ENCODE peak calls at places on chromosome 14, in eight cellular contexts. One of them, this sample, is unnamed.
A peak's percentile ranks its signal among the peaks of the same experiment; 100 is the strongest.

GRCh38 chr14:43313719-43314118 is 1193.4 kb downstream of the FSCB start:
- DNase-seq in iPS DF 6.9: no peak
- DNase-seq in heart left ventricle: no peak
- DNase-seq in keratinocyte: no peak
- DNase-seq in pancreas: no peak
- DNase-seq in CD4-positive, CD25-positive, alpha-beta regulatory T cell: no peak
- DNase-seq in naive thymus-derived CD4-positive, alpha-beta T cell: no peak
- DNase-seq in ovary: no peak
- DNase-seq in this sample: no peak

GRCh38 chr14:56310643-56311042 is 192.4 kb downstream of the PELI2 start:
- DNase-seq in iPS DF 6.9: no peak
- DNase-seq in heart left ventricle: no peak
- DNase-seq in keratinocyte: no peak
- DNase-seq in pancreas: no peak
- DNase-seq in CD4-positive, CD25-positive, alpha-beta regulatory T cell: no peak
- DNase-seq in naive thymus-derived CD4-positive, alpha-beta T cell: no peak
- DNase-seq in ovary: no peak
- DNase-seq in this sample: no peak

GRCh38 chr14:72565200-72565599 is 328.7 kb downstream of the DPF3 start:
- DNase-seq in iPS DF 6.9: no peak
- DNase-seq in heart left ventricle: peak; percentile 50
- DNase-seq in keratinocyte: no peak
- DNase-seq in pancreas: no peak
- DNase-seq in CD4-positive, CD25-positive, alpha-beta regulatory T cell: no peak
- DNase-seq in naive thymus-derived CD4-positive, alpha-beta T cell: no peak
- DNase-seq in ovary: no peak
- DNase-seq in this sample: peak; percentile 75

GRCh38 chr14:39228509-39229221 is 5.0 kb upstream of the MIA2 start:
- DNase-seq in iPS DF 6.9: no peak
- DNase-seq in heart left ventricle: no peak
- DNase-seq in keratinocyte: no peak
- DNase-seq in pancreas: no peak
- DNase-seq in CD4-positive, CD25-positive, alpha-beta regulatory T cell: no peak
- DNase-seq in naive thymus-derived CD4-positive, alpha-beta T cell: no peak
- DNase-seq in ovary: no peak
- DNase-seq in this sample: no peak

GRCh38 chr14:72906316-72906715 is 12.4 kb upstream of the DPF3 start:
- DNase-seq in iPS DF 6.9: no peak
- DNase-seq in heart left ventricle: no peak
- DNase-seq in keratinocyte: no peak
- DNase-seq in pancreas: no peak
- DNase-seq in CD4-positive, CD25-positive, alpha-beta regulatory T cell: no peak
- DNase-seq in naive thymus-derived CD4-positive, alpha-beta T cell: no peak
- DNase-seq in ovary: no peak
- DNase-seq in this sample: no peak

GRCh38 chr14:72722201-72722785 is 171.6 kb downstream of the DPF3 start:
- DNase-seq in iPS DF 6.9: no peak
- DNase-seq in heart left ventricle: no peak
- DNase-seq in keratinocyte: no peak
- DNase-seq in pancreas: no peak
- DNase-seq in CD4-positive, CD25-positive, alpha-beta regulatory T cell: no peak
- DNase-seq in naive thymus-derived CD4-positive, alpha-beta T cell: no peak
- DNase-seq in ovary: no peak
- DNase-seq in this sample: no peak

GRCh38 chr14:62329427-62329826 is 567.2 kb downstream of the SNAPC1 start:
- DNase-seq in iPS DF 6.9: no peak
- DNase-seq in heart left ventricle: no peak
- DNase-seq in keratinocyte: no peak
- DNase-seq in pancreas: no peak
- DNase-seq in CD4-positive, CD25-positive, alpha-beta regulatory T cell: no peak
- DNase-seq in naive thymus-derived CD4-positive, alpha-beta T cell: no peak
- DNase-seq in ovary: no peak
- DNase-seq in this sample: no peak

GRCh38 chr14:64682173-64682710 is 22.0 kb upstream of the PLEKHG3 start:
- DNase-seq in iPS DF 6.9: no peak
- DNase-seq in heart left ventricle: peak; percentile 77
- DNase-seq in keratinocyte: no peak
- DNase-seq in pancreas: peak; percentile 70
- DNase-seq in CD4-positive, CD25-positive, alpha-beta regulatory T cell: no peak
- DNase-seq in naive thymus-derived CD4-positive, alpha-beta T cell: no peak
- DNase-seq in ovary: peak; percentile 88
- DNase-seq in this sample: peak; percentile 88

GRCh38 chr14:51458563-51458955 is 193.2 kb upstream of the FRMD6 start:
- DNase-seq in iPS DF 6.9: no peak
- DNase-seq in heart left ventricle: no peak
- DNase-seq in keratinocyte: no peak
- DNase-seq in pancreas: no peak
- DNase-seq in CD4-positive, CD25-positive, alpha-beta regulatory T cell: no peak
- DNase-seq in naive thymus-derived CD4-positive, alpha-beta T cell: no peak
- DNase-seq in ovary: no peak
- DNase-seq in this sample: no peak

GRCh38 chr14:20440882-20441281 is 4.9 kb upstream of the KLHL33 start:
- DNase-seq in iPS DF 6.9: no peak
- DNase-seq in heart left ventricle: no peak
- DNase-seq in keratinocyte: no peak
- DNase-seq in pancreas: no peak
- DNase-seq in CD4-positive, CD25-positive, alpha-beta regulatory T cell: peak; percentile 39
- DNase-seq in naive thymus-derived CD4-positive, alpha-beta T cell: peak; percentile 32
- DNase-seq in ovary: no peak
- DNase-seq in this sample: no peak

GRCh38 chr14:72476657-72477499 is 417.0 kb downstream of the DPF3 start:
- DNase-seq in iPS DF 6.9: no peak
- DNase-seq in heart left ventricle: no peak
- DNase-seq in keratinocyte: peak; percentile 2
- DNase-seq in pancreas: no peak
- DNase-seq in CD4-positive, CD25-positive, alpha-beta regulatory T cell: peak; percentile 19
- DNase-seq in naive thymus-derived CD4-positive, alpha-beta T cell: peak; percentile 20
- DNase-seq in ovary: no peak
- DNase-seq in this sample: peak; percentile 58

GRCh38 chr14:61466249-61466904 is 145.0 kb downstream of the PRKCH start:
- DNase-seq in iPS DF 6.9: no peak
- DNase-seq in heart left ventricle: peak; percentile 70
- DNase-seq in keratinocyte: peak; percentile 65
- DNase-seq in pancreas: no peak
- DNase-seq in CD4-positive, CD25-positive, alpha-beta regulatory T cell: no peak
- DNase-seq in naive thymus-derived CD4-positive, alpha-beta T cell: no peak
- DNase-seq in ovary: peak; percentile 88
- DNase-seq in this sample: peak; percentile 94

GRCh38 chr14:33307691-33308369 is 369.2 kb downstream of the NPAS3 start:
- DNase-seq in iPS DF 6.9: no peak
- DNase-seq in heart left ventricle: peak; percentile 33
- DNase-seq in keratinocyte: no peak
- DNase-seq in pancreas: no peak
- DNase-seq in CD4-positive, CD25-positive, alpha-beta regulatory T cell: no peak
- DNase-seq in naive thymus-derived CD4-positive, alpha-beta T cell: no peak
- DNase-seq in ovary: peak; percentile 49
- DNase-seq in this sample: peak; percentile 34

GRCh38 chr14:91356218-91356763 is 61.3 kb downstream of the CCDC88C start:
- DNase-seq in iPS DF 6.9: no peak
- DNase-seq in heart left ventricle: no peak
- DNase-seq in keratinocyte: no peak
- DNase-seq in pancreas: no peak
- DNase-seq in CD4-positive, CD25-positive, alpha-beta regulatory T cell: no peak
- DNase-seq in naive thymus-derived CD4-positive, alpha-beta T cell: no peak
- DNase-seq in ovary: no peak
- DNase-seq in this sample: no peak

GRCh38 chr14:81269100-81269978 is 48.6 kb upstream of the GTF2A1 start:
- DNase-seq in iPS DF 6.9: peak; percentile 39
- DNase-seq in heart left ventricle: no peak
- DNase-seq in keratinocyte: no peak
- DNase-seq in pancreas: peak; percentile 29
- DNase-seq in CD4-positive, CD25-positive, alpha-beta regulatory T cell: peak; percentile 36
- DNase-seq in naive thymus-derived CD4-positive, alpha-beta T cell: peak; percentile 20
- DNase-seq in ovary: no peak
- DNase-seq in this sample: no peak

GRCh38 chr14:28661171-28661772 is 105.3 kb upstream of the FOXG1 start:
- DNase-seq in iPS DF 6.9: peak; percentile 57
- DNase-seq in heart left ventricle: no peak
- DNase-seq in keratinocyte: peak; percentile 28
- DNase-seq in pancreas: no peak
- DNase-seq in CD4-positive, CD25-positive, alpha-beta regulatory T cell: no peak
- DNase-seq in naive thymus-derived CD4-positive, alpha-beta T cell: no peak
- DNase-seq in ovary: no peak
- DNase-seq in this sample: no peak

GRCh38 chr14:38718519-38718918 is 384.5 kb downstream of the SEC23A start:
- DNase-seq in iPS DF 6.9: no peak
- DNase-seq in heart left ventricle: no peak
- DNase-seq in keratinocyte: no peak
- DNase-seq in pancreas: no peak
- DNase-seq in CD4-positive, CD25-positive, alpha-beta regulatory T cell: no peak
- DNase-seq in naive thymus-derived CD4-positive, alpha-beta T cell: no peak
- DNase-seq in ovary: no peak
- DNase-seq in this sample: no peak

GRCh38 chr14:91568626-91569025 is 58.5 kb upstream of the PPP4R3A start:
- DNase-seq in iPS DF 6.9: no peak
- DNase-seq in heart left ventricle: no peak
- DNase-seq in keratinocyte: no peak
- DNase-seq in pancreas: no peak
- DNase-seq in CD4-positive, CD25-positive, alpha-beta regulatory T cell: no peak
- DNase-seq in naive thymus-derived CD4-positive, alpha-beta T cell: no peak
- DNase-seq in ovary: no peak
- DNase-seq in this sample: no peak

GRCh38 chr14:105391541-105391940 is 6.8 kb upstream of the TEX22 start:
- DNase-seq in iPS DF 6.9: no peak
- DNase-seq in heart left ventricle: no peak
- DNase-seq in keratinocyte: no peak
- DNase-seq in pancreas: no peak
- DNase-seq in CD4-positive, CD25-positive, alpha-beta regulatory T cell: no peak
- DNase-seq in naive thymus-derived CD4-positive, alpha-beta T cell: no peak
- DNase-seq in ovary: no peak
- DNase-seq in this sample: peak; percentile 69

GRCh38 chr14:95480109-95480886 is 36.2 kb downstream of the SYNE3 start:
- DNase-seq in iPS DF 6.9: no peak
- DNase-seq in heart left ventricle: peak; percentile 50
- DNase-seq in keratinocyte: no peak
- DNase-seq in pancreas: peak; percentile 14
- DNase-seq in CD4-positive, CD25-positive, alpha-beta regulatory T cell: peak; percentile 31
- DNase-seq in naive thymus-derived CD4-positive, alpha-beta T cell: no peak
- DNase-seq in ovary: no peak
- DNase-seq in this sample: peak; percentile 93

GRCh38 chr14:100025111-100025510 is 40.1 kb upstream of the EVL start:
- DNase-seq in iPS DF 6.9: peak; percentile 35
- DNase-seq in heart left ventricle: no peak
- DNase-seq in keratinocyte: no peak
- DNase-seq in pancreas: no peak
- DNase-seq in CD4-positive, CD25-positive, alpha-beta regulatory T cell: no peak
- DNase-seq in naive thymus-derived CD4-positive, alpha-beta T cell: peak; percentile 16
- DNase-seq in ovary: no peak
- DNase-seq in this sample: no peak

GRCh38 chr14:23877111-23877510 is 76.5 kb upstream of the DHRS4 start:
- DNase-seq in iPS DF 6.9: no peak
- DNase-seq in heart left ventricle: no peak
- DNase-seq in keratinocyte: no peak
- DNase-seq in pancreas: no peak
- DNase-seq in CD4-positive, CD25-positive, alpha-beta regulatory T cell: no peak
- DNase-seq in naive thymus-derived CD4-positive, alpha-beta T cell: no peak
- DNase-seq in ovary: no peak
- DNase-seq in this sample: no peak

GRCh38 chr14:36510078-36510799 is 9.8 kb downstream of the NKX2-1 start:
- DNase-seq in iPS DF 6.9: no peak
- DNase-seq in heart left ventricle: no peak
- DNase-seq in keratinocyte: no peak
- DNase-seq in pancreas: no peak
- DNase-seq in CD4-positive, CD25-positive, alpha-beta regulatory T cell: no peak
- DNase-seq in naive thymus-derived CD4-positive, alpha-beta T cell: no peak
- DNase-seq in ovary: no peak
- DNase-seq in this sample: no peak
- H3K4me3 ChIP-seq in iPS DF 6.9: no peak overlapping the region
- H3K4me3 ChIP-seq in heart left ventricle: no peak overlapping the region
- H3K4me3 ChIP-seq in keratinocyte: no peak overlapping the region
- H3K4me3 ChIP-seq in pancreas: no peak overlapping the region
- H3K4me3 ChIP-seq in CD4-positive, CD25-positive, alpha-beta regulatory T cell: no peak overlapping the region
- H3K4me3 ChIP-seq in naive thymus-derived CD4-positive, alpha-beta T cell: no peak overlapping the region
- H3K4me3 ChIP-seq in ovary: no peak overlapping the region
- H3K4me3 ChIP-seq in this sample: no peak overlapping the region

GRCh38 chr14:54629183-54629582 is 62.3 kb downstream of the SAMD4A start:
- DNase-seq in iPS DF 6.9: no peak
- DNase-seq in heart left ventricle: no peak
- DNase-seq in keratinocyte: no peak
- DNase-seq in pancreas: no peak
- DNase-seq in CD4-positive, CD25-positive, alpha-beta regulatory T cell: no peak
- DNase-seq in naive thymus-derived CD4-positive, alpha-beta T cell: no peak
- DNase-seq in ovary: no peak
- DNase-seq in this sample: no peak
- H3K4me1 ChIP-seq in iPS DF 6.9: peaks cover 6% of the 10 kb centered on the region
- H3K4me1 ChIP-seq in heart left ventricle: peaks cover 40% of the 10 kb centered on the region
- H3K4me1 ChIP-seq in keratinocyte: no peaks in the 10 kb centered on the region
- H3K4me1 ChIP-seq in pancreas: peaks cover 8% of the 10 kb centered on the region
- H3K4me1 ChIP-seq in CD4-positive, CD25-positive, alpha-beta regulatory T cell: peaks cover 45% of the 10 kb centered on the region
- H3K4me1 ChIP-seq in naive thymus-derived CD4-positive, alpha-beta T cell: peaks cover 39% of the 10 kb centered on the region
- H3K4me1 ChIP-seq in ovary: peaks cover 5% of the 10 kb centered on the region
- H3K4me1 ChIP-seq in this sample: peaks cover 10% of the 10 kb centered on the region

DNA sequence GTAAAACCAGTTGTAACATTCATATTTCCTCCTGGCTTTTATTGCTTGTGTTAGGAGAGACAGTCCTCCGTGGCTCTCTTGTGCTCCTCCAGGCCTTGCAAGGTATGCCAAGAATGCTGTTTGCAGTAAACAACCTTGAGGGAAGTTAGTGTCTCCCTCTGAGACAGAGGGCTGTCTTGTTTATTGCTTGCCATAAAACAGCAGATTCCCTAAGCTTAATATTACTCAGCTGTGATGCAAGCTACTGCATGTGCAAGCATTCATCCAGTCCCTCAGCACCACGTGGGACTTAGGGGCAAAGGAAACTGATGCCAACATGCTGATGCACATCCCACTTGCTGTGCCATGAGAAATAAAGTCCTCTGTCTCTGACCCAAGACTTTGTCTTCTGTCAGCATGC is 6.6 kb downstream of the POMT2 start:
- DNase-seq in iPS DF 6.9: no peak
- DNase-seq in heart left ventricle: no peak
- DNase-seq in keratinocyte: peak; percentile 98
- DNase-seq in pancreas: no peak
- DNase-seq in CD4-positive, CD25-positive, alpha-beta regulatory T cell: no peak
- DNase-seq in naive thymus-derived CD4-positive, alpha-beta T cell: no peak
- DNase-seq in ovary: no peak
- DNase-seq in this sample: no peak
- H3K27ac ChIP-seq in iPS DF 6.9: no peak overlapping the region
- H3K27ac ChIP-seq in heart left ventricle: no peak overlapping the region
- H3K27ac ChIP-seq in keratinocyte: peak overlapping the region; percentile 65
- H3K27ac ChIP-seq in pancreas: no peak overlapping the region
- H3K27ac ChIP-seq in CD4-positive, CD25-positive, alpha-beta regulatory T cell: no peak overlapping the region
- H3K27ac ChIP-seq in naive thymus-derived CD4-positive, alpha-beta T cell: no peak overlapping the region
- H3K27ac ChIP-seq in ovary: no peak overlapping the region
- H3K27ac ChIP-seq in this sample: no peak overlapping the region

DNA sequence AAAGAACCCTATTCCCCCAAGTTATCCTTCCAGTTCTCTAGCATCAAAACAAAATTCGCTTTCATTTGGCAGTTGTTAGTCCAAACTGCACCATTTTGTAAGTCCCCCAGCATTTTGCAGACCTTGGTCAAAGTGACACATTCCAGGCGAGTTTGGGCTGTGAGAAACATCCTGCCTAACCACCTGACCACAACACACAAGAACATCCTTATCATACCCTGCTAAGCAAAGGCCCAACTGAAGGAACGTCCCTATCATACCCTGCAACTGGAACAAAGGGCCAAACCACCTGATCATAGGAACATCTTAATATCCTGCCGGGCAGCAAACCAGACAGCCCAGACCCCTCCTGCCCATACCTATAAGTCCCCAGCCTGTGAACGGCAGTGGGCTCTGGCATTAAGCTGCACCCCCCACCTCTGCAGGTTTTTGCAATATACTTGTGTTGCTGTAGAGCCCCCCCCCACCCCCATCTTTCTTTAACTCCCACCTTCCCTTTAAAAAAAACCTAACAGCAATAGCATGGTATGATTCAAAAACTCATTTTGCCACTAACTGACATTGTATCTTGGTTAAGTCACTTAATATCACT is 2.7 kb downstream of the PCNX4 start:
- DNase-seq in iPS DF 6.9: no peak
- DNase-seq in heart left ventricle: peak; percentile 10
- DNase-seq in keratinocyte: no peak
- DNase-seq in pancreas: no peak
- DNase-seq in CD4-positive, CD25-positive, alpha-beta regulatory T cell: no peak
- DNase-seq in naive thymus-derived CD4-positive, alpha-beta T cell: no peak
- DNase-seq in ovary: no peak
- DNase-seq in this sample: no peak
- H3K4me3 ChIP-seq in iPS DF 6.9: no peak overlapping the region
- H3K4me3 ChIP-seq in heart left ventricle: peak overlapping the region; percentile 67
- H3K4me3 ChIP-seq in keratinocyte: peak overlapping the region; percentile 68
- H3K4me3 ChIP-seq in pancreas: no peak overlapping the region
- H3K4me3 ChIP-seq in CD4-positive, CD25-positive, alpha-beta regulatory T cell: peak overlapping the region; percentile 99
- H3K4me3 ChIP-seq in naive thymus-derived CD4-positive, alpha-beta T cell: no peak overlapping the region
- H3K4me3 ChIP-seq in ovary: no peak overlapping the region
- H3K4me3 ChIP-seq in this sample: peak overlapping the region; percentile 4